ENCODE peak calls at places on chromosome 9, in seven cellular contexts. T is PC-3; N is GM12865; J is NT2/D1; F is CD8-positive, alpha-beta T cell; W is astrocyte of the spinal cord; A is stomach. U is an unnamed sample.

GRCh38 chr9:23635276-23635675 is 190.8 kb downstream of the ELAVL2 start:
- DNase-seq in T (no peak), N (no peak), J (no peak), F (no peak), W (peak; percentile 42), A (no peak), U (no peak)

GRCh38 chr9:5557606-5558587 is 47.6 kb downstream of the PDCD1LG2 start:
- DNase-seq in T (no peak), N (peak; percentile 82), J (no peak), F (peak; percentile 70), W (peak; percentile 12), A (no peak), U (peak; percentile 36)

GRCh38 chr9:89732295-89732951 is 127.6 kb downstream of the GADD45G start:
- DNase-seq in T (peak; percentile 25), N (no peak), J (no peak), F (no peak), W (no peak), A (no peak), U (no peak)

GRCh38 chr9:92963831-92964606 is 16.7 kb downstream of the FGD3 start:
- DNase-seq in T (no peak), N (peak; percentile 89), J (no peak), F (peak; percentile 90), W (no peak), A (peak; percentile 49), U (peak; percentile 48)

GRCh38 chr9:73348485-73348884 is 196.8 kb downstream of the ANXA1 start:
- DNase-seq in T (no peak), N (peak; percentile 7), J (peak; percentile 15), F (no peak), W (peak; percentile 16), A (no peak), U (no peak)

GRCh38 chr9:13575558-13575957 is 296.1 kb upstream of the MPDZ start:
- DNase-seq in T (no peak), N (no peak), J (no peak), F (no peak), W (peak; percentile 53), A (no peak), U (no peak)

GRCh38 chr9:34862043-34862442 is 96.0 kb upstream of the PHF24 start:
- DNase-seq in T (no peak), N (peak; percentile 27), J (no peak), F (no peak), W (no peak), A (no peak), U (no peak)

GRCh38 chr9:87342743-87343142 is 154.9 kb upstream of the DAPK1 start:
- DNase-seq in T (no peak), N (no peak), J (no peak), F (no peak), W (no peak), A (no peak), U (no peak)

GRCh38 chr9:119365291-119366027 is 3.8 kb downstream of the BRINP1 start:
- DNase-seq in T (peak; percentile 4), N (peak; percentile 26), J (peak; percentile 87), F (no peak), W (peak; percentile 9), A (no peak), U (no peak)

GRCh38 chr9:86488794-86489193 is 134.6 kb upstream of the TUT7 start:
- DNase-seq in T (no peak), N (no peak), J (no peak), F (no peak), W (no peak), A (no peak), U (no peak)

GRCh38 chr9:90393355-90394152 is 249.1 kb downstream of the DIRAS2 start:
- DNase-seq in T (no peak), N (no peak), J (no peak), F (no peak), W (no peak), A (no peak), U (peak; percentile 56)

GRCh38 chr9:35910613-35911488 is 1.6 kb downstream of the SPAAR start:
- DNase-seq in T (peak; percentile 78), N (peak; percentile 63), J (no peak), F (peak; percentile 43), W (peak; percentile 72), A (peak; percentile 61), U (peak; percentile 60)

GRCh38 chr9:88950341-88951141 is 40.7 kb upstream of the S1PR3 start:
- DNase-seq in T (peak; percentile 15), N (no peak), J (peak; percentile 8), F (no peak), W (peak; percentile 46), A (no peak), U (no peak)

GRCh38 chr9:19113964-19114679 is 11.4 kb upstream of the HAUS6 start:
- DNase-seq in T (no peak), N (no peak), J (no peak), F (no peak), W (no peak), A (no peak), U (no peak)

GRCh38 chr9:113616116-113616515 is 152.6 kb downstream of the RGS3 start:
- DNase-seq in T (no peak), N (no peak), J (no peak), F (no peak), W (no peak), A (no peak), U (no peak)

GRCh38 chr9:114157516-114158176 is 2.3 kb downstream of the COL27A1 start:
- DNase-seq in T (no peak), N (no peak), J (no peak), F (no peak), W (peak; percentile 53), A (no peak), U (no peak)

GRCh38 chr9:110538621-110539020 is 40.9 kb downstream of the SVEP1 start:
- DNase-seq in T (peak; percentile 44), N (no peak), J (no peak), F (no peak), W (no peak), A (no peak), U (no peak)

DNA sequence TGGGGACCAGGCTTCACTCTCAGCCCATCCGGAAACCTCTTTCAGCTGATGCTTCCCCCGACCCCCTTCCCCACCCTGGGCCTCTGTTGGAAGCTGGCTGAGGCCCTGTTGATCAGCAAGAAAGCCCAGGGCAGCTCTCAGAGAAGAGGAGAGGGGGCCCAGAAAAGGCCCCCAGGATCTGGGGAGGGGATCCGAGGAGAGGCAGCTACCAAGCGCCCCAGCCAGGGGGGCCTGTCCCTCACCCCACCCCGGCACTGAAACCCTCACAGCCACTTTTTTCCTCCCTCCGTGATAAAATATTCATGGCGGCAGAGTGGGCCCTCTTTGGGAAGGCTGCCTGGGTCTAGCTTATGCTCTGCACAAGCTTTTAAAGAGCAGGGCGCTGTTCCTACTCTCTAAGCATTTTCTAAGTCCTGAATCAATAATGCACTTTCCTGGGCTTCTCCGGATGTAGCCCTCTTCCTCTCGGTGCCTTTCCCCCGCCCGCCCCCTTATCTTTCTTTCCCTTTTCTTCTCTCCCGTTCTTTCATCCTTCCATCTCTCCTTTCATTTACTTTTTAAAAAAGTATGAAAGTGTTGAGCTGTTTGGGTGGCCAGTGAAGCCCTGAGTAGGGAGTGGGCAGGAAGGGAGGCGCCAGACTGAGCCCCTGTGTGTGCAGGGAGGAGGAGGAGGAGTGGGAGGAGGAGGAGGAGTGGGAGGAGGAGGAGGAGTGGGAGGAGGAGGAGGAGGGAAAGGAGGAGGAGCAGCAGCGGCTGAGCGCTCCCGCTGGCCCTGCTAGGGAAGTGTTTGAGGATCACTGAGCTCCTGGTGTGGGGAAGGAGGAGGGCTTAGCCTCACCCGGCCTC is 23.5 kb downstream of the NTNG2 start:
- DNase-seq in T (no peak), N (no peak), J (no peak), F (no peak), W (no peak), A (no peak), U (no peak)
- H3K4me3 ChIP-seq in T (no peak overlapping the region), N (no peak overlapping the region), J (no peak overlapping the region), F (no peak overlapping the region), W (no peak overlapping the region), A (no peak overlapping the region), U (no peak overlapping the region)

GRCh38 chr9:136326061-136326776 is 1.1 kb upstream of the GPSM1 start:
- DNase-seq in T (no peak), N (no peak), J (peak; percentile 50), F (no peak), W (peak; percentile 88), A (no peak), U (no peak)
- H3K4me3 ChIP-seq in T (no peak overlapping the region), N (no peak overlapping the region), J (peak overlapping the region; percentile 44), F (no peak overlapping the region), W (no peak overlapping the region), A (peak overlapping the region; percentile 5), U (no peak overlapping the region)

GRCh38 chr9:69758001-69758730 is 1.6 kb downstream of the PTAR1 start:
- DNase-seq in T (no peak), N (peak; percentile 9), J (no peak), F (no peak), W (peak; percentile 68), A (no peak), U (no peak)
- H3K4me3 ChIP-seq in T (peak overlapping the region; percentile 55), N (peak overlapping the region; percentile 95), J (peak overlapping the region; percentile 36), F (no peak overlapping the region), W (peak overlapping the region; percentile 79), A (peak overlapping the region; percentile 87), U (no peak overlapping the region)

GRCh38 chr9:98727428-98727827 is 18.7 kb upstream of the GABBR2 start:
- DNase-seq in T (no peak), N (no peak), J (no peak), F (no peak), W (no peak), A (no peak), U (no peak)
- H3K4me3 ChIP-seq in T (no peak overlapping the region), N (no peak overlapping the region), J (no peak overlapping the region), F (no peak overlapping the region), W (no peak overlapping the region), A (no peak overlapping the region), U (no peak overlapping the region)